ENCODE peak calls at places on chromosomes 1 and 21, in four cellular contexts. J, U, K and T are unnamed samples.

GRCh38 chr1:243233908-243234307 is 21.2 kb downstream of the CEP170 start:
- DNase-seq in K (peak), J (no peak), U (no peak), T (no peak)

GRCh38 chr1:230825804-230826160 is 42.5 kb downstream of the C1orf198 start:
- DNase-seq in J (no peak), K (no peak), U (no peak), T (no peak)

GRCh38 chr21:42010507-42011493 is 640 bp upstream of the ZBTB21 start:
- DNase-seq in J (peak), K (no peak), U (peak), T (no peak)

GRCh38 chr1:169604781-169605560 is 18.7 kb upstream of the F5 start:
- DNase-seq in J (no peak), K (no peak), U (no peak), T (no peak)

GRCh38 chr1:108533351-108534083 is 26.4 kb upstream of the EEIG2 start:
- DNase-seq in U (no peak), J (no peak), K (no peak), T (no peak)

GRCh38 chr1:176696109-176696508 is 233.1 kb downstream of the PAPPA2 start:
- DNase-seq in J (no peak), U (peak), K (no peak), T (no peak)

GRCh38 chr1:41868241-41868953 is 50.3 kb downstream of the HIVEP3 start:
- DNase-seq in J (no peak), U (no peak), K (no peak), T (no peak)

GRCh38 chr1:160089883-160090282 is 8.5 kb downstream of the IGSF8 start:
- DNase-seq in K (no peak), U (no peak), J (no peak), T (no peak)

GRCh38 chr1:99306644-99307043 is 42.4 kb downstream of the PLPPR4 start:
- DNase-seq in K (no peak), U (no peak), J (no peak), T (no peak)

GRCh38 chr1:221637641-221638041 is 104.2 kb downstream of the DUSP10 start:
- DNase-seq in K (peak), J (no peak), U (no peak), T (no peak)

GRCh38 chr1:29470087-29470787 is 233.9 kb downstream of the PTPRU start:
- DNase-seq in J (peak), U (no peak), K (no peak), T (no peak)

GRCh38 chr1:48568501-48568900 is 96.5 kb upstream of the SPATA6 start:
- DNase-seq in J (no peak), U (no peak), K (no peak), T (no peak)

GRCh38 chr1:154326546-154327465 is 1.5 kb downstream of the ATP8B2 start:
- DNase-seq in U (no peak), J (peak), K (peak), T (no peak)

GRCh38 chr1:39394598-39394997 is 96.8 kb upstream of the BMP8A start:
- DNase-seq in J (no peak), U (no peak), K (no peak), T (no peak)

GRCh38 chr1:8533907-8534306 is 216.0 kb downstream of the SLC45A1 start:
- DNase-seq in J (no peak), K (no peak), U (no peak), T (no peak)

GRCh38 chr1:46181343-46182260 is 5.3 kb upstream of the P3R3URF start:
- DNase-seq in U (peak), J (no peak), K (peak), T (no peak)

GRCh38 chr1:213905315-213905714 is 82.5 kb upstream of the PROX1 start:
- DNase-seq in U (no peak), K (no peak), J (no peak), T (no peak)

GRCh38 chr1:2969870-2970291 is 51.4 kb upstream of the ACTRT2 start:
- DNase-seq in K (no peak), J (no peak), U (no peak), T (no peak)

GRCh38 chr1:59232209-59232608 is 64.7 kb upstream of the FGGY start:
- DNase-seq in J (no peak), K (no peak), U (no peak), T (no peak)

GRCh38 chr1:159821171-159821867 is 5.4 kb upstream of the SLAMF8 start:
- DNase-seq in U (no peak), J (no peak), K (no peak), T (no peak)

GRCh38 chr1:192575499-192576189 is at the start of gene RGS1:
- DNase-seq in U (no peak), J (no peak), K (no peak), T (no peak)

GRCh38 chr1:204579681-204580080 is 63.5 kb downstream of the MDM4 start:
- DNase-seq in U (no peak), J (no peak), K (no peak), T (no peak)

GRCh38 chr21:31397939-31398338 is 53.9 kb upstream of the TIAM1 start:
- DNase-seq in J (no peak), K (no peak), U (no peak), T (no peak)

GRCh38 chr1:2274231-2274967 is 46.3 kb downstream of the SKI start:
- DNase-seq in J (no peak), K (no peak), U (no peak), T (no peak)

GRCh38 chr21:29436143-29436542 is 137.4 kb downstream of the BACH1 start:
- DNase-seq in U (no peak), J (no peak), K (peak), T (no peak)

GRCh38 chr1:112522621-112523020 is 13.9 kb downstream of the WNT2B start:
- DNase-seq in K (peak), U (peak), J (no peak), T (no peak)

GRCh38 chr1:8167936-8168335 is 141.8 kb upstream of the ERRFI1 start:
- DNase-seq in J (no peak), K (no peak), U (no peak), T (no peak)

GRCh38 chr1:151458936-151459330 is 361 bp downstream of the POGZ start:
- DNase-seq in J (peak), K (no peak), U (peak), T (no peak)

GRCh38 chr1:212649020-212649419 is 40.5 kb downstream of the ATF3 start:
- DNase-seq in U (no peak), K (no peak), J (no peak), T (no peak)

GRCh38 chr1:48858200-48858599 is 81.5 kb upstream of the BEND5 start:
- DNase-seq in U (no peak), K (no peak), J (no peak), T (no peak)